ENCODE peak calls at places on chromosomes 4 and X, in eight cellular contexts. M, V, K, R, F, X, B and I are unnamed samples.

GRCh38 chrX:119488749-119489148 is 20.5 kb downstream of the SLC25A5 start:
- DNase-seq in V (peak; percentile 51), X (peak; percentile 75), K (no peak), M (no peak), B (peak; percentile 71), R (no peak), F (peak; percentile 51), I (peak; percentile 32)

GRCh38 chrX:40931921-40932320 is 153.3 kb upstream of the USP9X start:
- DNase-seq in F (no peak), V (no peak), B (no peak), M (no peak), R (no peak), K (no peak), X (no peak), I (no peak)

GRCh38 chr4:38150766-38151165 is 190.6 kb downstream of the PTTG2 start:
- DNase-seq in V (no peak), M (no peak), K (no peak), R (no peak), B (no peak), X (no peak), F (no peak), I (no peak)

GRCh38 chr4:120327276-120327675 is 260.6 kb upstream of the MAD2L1 start:
- DNase-seq in V (no peak), F (no peak), R (no peak), B (no peak), K (no peak), X (no peak), M (no peak), I (no peak)

GRCh38 chrX:40108959-40109287 is 11.2 kb upstream of the BCOR start:
- DNase-seq in R (no peak), F (peak; percentile 72), B (peak; percentile 82), K (peak; percentile 88), V (peak; percentile 93), X (peak; percentile 82), M (peak; percentile 84), I (peak; percentile 86)

GRCh38 chr4:184205243-184205642 is 12.4 kb downstream of the ENPP6 start:
- DNase-seq in R (no peak), M (no peak), K (no peak), B (no peak), V (no peak), F (no peak), X (no peak), I (no peak)

GRCh38 chr4:604131-604530 is 21.2 kb upstream of the PDE6B start:
- DNase-seq in X (no peak), F (no peak), R (no peak), K (no peak), V (no peak), B (no peak), M (no peak), I (no peak)

GRCh38 chr4:101711590-101712255 is 78.8 kb upstream of the BANK1 start:
- DNase-seq in X (no peak), K (no peak), B (no peak), R (no peak), F (no peak), M (no peak), V (no peak), I (no peak)

GRCh38 chr4:87521757-87522374 is 7.3 kb downstream of the SPARCL1 start:
- DNase-seq in K (no peak), M (no peak), V (peak; percentile 16), B (no peak), R (no peak), X (no peak), F (peak; percentile 64), I (no peak)

GRCh38 chrX:155767101-155767878 is 113.9 kb upstream of the VAMP7 start:
- DNase-seq in X (peak; percentile 47), K (no peak), B (peak; percentile 25), R (peak; percentile 12), M (peak; percentile 41), F (peak; percentile 57), V (peak; percentile 79), I (peak; percentile 50)

GRCh38 chr4:11529625-11530201 is 101.0 kb upstream of the HS3ST1 start:
- DNase-seq in B (no peak), X (peak; percentile 43), K (no peak), V (peak; percentile 72), F (no peak), R (no peak), M (no peak), I (no peak)

GRCh38 chr4:44738615-44739014 is 12.3 kb upstream of the GNPDA2 start:
- DNase-seq in M (no peak), R (no peak), K (no peak), B (no peak), X (no peak), F (no peak), V (peak; percentile 5), I (no peak)

GRCh38 chr4:187209921-187210613 is 486.4 kb upstream of the FAT1 start:
- DNase-seq in B (no peak), M (no peak), V (peak; percentile 51), F (peak; percentile 94), K (no peak), R (no peak), X (no peak), I (no peak)

GRCh38 chr4:168150651-168151050 is 58.3 kb downstream of the ANXA10 start:
- DNase-seq in R (no peak), X (no peak), B (no peak), V (no peak), K (no peak), M (no peak), F (no peak), I (no peak)

GRCh38 chr4:139208404-139208945 is 31.5 kb upstream of the ELF2 start:
- DNase-seq in V (no peak), R (no peak), M (no peak), K (no peak), F (no peak), X (no peak), B (no peak), I (peak; percentile 25)

GRCh38 chr4:24922416-24922815 is 9.6 kb upstream of the CCDC149 start:
- DNase-seq in X (no peak), R (no peak), F (no peak), K (no peak), M (no peak), B (no peak), V (no peak), I (no peak)

GRCh38 chr4:169634975-169635374 is 14.6 kb downstream of the CLCN3 start:
- DNase-seq in R (no peak), M (no peak), K (no peak), V (peak; percentile 60), X (no peak), B (no peak), F (peak; percentile 62), I (no peak)

GRCh38 chr4:177190995-177191568 is 118.6 kb upstream of the NEIL3 start:
- DNase-seq in V (peak; percentile 6), X (no peak), B (no peak), F (no peak), K (no peak), M (no peak), R (no peak), I (no peak)

GRCh38 chrX:154761977-154762528 is 611 bp upstream of the DKC1 start:
- DNase-seq in F (peak; percentile 19), K (peak; percentile 63), B (peak; percentile 48), M (no peak), V (no peak), R (no peak), X (no peak), I (no peak)

DNA sequence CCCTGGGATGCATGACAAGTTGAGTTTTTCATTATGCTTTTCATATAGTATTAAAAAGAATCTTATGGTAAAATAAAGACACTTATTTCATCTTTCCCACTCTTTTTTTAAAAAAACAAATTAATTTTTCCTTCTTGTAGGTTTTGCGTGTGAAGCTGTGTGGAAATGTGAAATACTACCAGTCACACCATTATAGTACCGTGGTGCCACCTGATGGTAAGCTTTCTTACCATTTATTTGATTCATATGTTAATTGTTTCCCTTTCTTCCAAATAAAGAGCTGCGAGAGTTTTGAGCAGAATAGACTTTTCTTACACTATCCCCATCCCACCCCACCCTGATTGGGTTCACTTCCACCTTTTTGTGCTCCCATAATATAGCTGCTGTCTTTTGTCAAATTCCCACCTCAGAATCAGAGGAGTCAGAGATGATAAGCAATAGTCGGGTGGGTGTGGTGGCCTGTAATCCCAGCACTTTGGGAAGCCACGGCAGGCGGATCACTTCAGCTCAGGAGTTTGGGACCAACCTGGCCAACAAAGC is 44.3 kb downstream of the CASP6 start:
- DNase-seq in K (no peak), R (no peak), V (no peak), B (no peak), M (no peak), F (no peak), X (no peak), I (no peak)
- H3K4me1 ChIP-seq in K (no peaks in the 10 kb centered on the region), R (no peaks in the 10 kb centered on the region), V (no peaks in the 10 kb centered on the region), B (no peaks in the 10 kb centered on the region), M (no peaks in the 10 kb centered on the region), F (no peaks in the 10 kb centered on the region), X (no peaks in the 10 kb centered on the region), I (no peaks in the 10 kb centered on the region)

GRCh38 chrX:53481093-53481492 is 46.9 kb upstream of the HSD17B10 start:
- DNase-seq in V (no peak), B (no peak), M (no peak), X (peak; percentile 26), F (no peak), R (no peak), K (no peak), I (no peak)
- H3K4me3 ChIP-seq in V (no peak overlapping the region), B (no peak overlapping the region), M (no peak overlapping the region), X (no peak overlapping the region), F (no peak overlapping the region), R (no peak overlapping the region), K (no peak overlapping the region), I (no peak overlapping the region)

DNA sequence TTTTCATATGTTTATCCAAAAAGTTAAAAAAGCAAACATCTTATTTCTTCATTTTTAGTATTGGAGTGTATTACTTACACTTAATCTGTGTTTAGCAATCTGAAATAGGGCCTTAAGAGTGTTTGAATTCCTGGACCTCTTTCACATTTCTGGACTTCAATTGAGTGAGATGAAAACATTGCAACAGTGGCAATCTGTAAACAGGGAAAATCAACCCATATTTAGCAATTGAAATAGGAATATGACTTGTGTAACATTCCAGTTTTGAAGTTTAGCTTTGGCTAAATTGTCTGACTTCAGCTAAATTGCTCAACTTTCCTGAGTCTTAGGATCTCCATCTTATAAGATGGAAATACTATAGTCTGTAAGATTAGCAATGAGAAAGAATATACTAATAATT is 34.6 kb upstream of the FHL1 start:
- DNase-seq in X (no peak), V (no peak), B (no peak), M (no peak), R (no peak), F (no peak), K (no peak), I (no peak)
- TF ChIP-seq CTCF in X (no peak), V (no peak), B (no peak), M (no peak), R (no peak), F (no peak), K (no peak), I (no peak)

GRCh38 chr4:153467154-153467896 is 1.2 kb downstream of the TMEM131L start:
- DNase-seq in R (no peak), M (peak; percentile 38), K (peak; percentile 97), X (peak; percentile 84), B (peak; percentile 54), V (peak; percentile 77), F (peak; percentile 51), I (peak; percentile 46)
- H3K4me1 ChIP-seq in R (peaks cover 21% of the 10 kb centered on the region), M (peaks cover 72% of the 10 kb centered on the region), K (peaks cover 74% of the 10 kb centered on the region), X (peaks cover 19% of the 10 kb centered on the region), B (peaks cover 26% of the 10 kb centered on the region), V (no peaks in the 10 kb centered on the region), F (no peaks in the 10 kb centered on the region), I (peaks cover 47% of the 10 kb centered on the region)